ENCODE peak calls at places on chromosomes 6 and 20, in ten cellular contexts. A is stimulated activated CD4-positive, alpha-beta T cell treated with anti-CD3 and anti-CD28 coated beads, TNF-alpha, amount 100 ng/mL, for 24 hours; Z is WTC11; E is islet precursor cell; O is Caki2; T is occipital lobe; V is activated CD4-positive, alpha-beta memory T cell treated with anti-CD3 and anti-CD28 coated beads for 36 hours; J is upper lobe of right lung; M is HT1080; G is C1 segment of cervical spinal cord. C is an unnamed sample.

GRCh38 chr6:90663873-90664272 is 77.0 kb upstream of the MAP3K7 start:
- DNase-seq in T (no peak), J (no peak), V (no peak), O (no peak), G (no peak), E (no peak), A (no peak), Z (no peak), M (peak), C (no peak)

GRCh38 chr6:71567562-71567961 is 279.0 kb downstream of the OGFRL1 start:
- DNase-seq in J (no peak), V (no peak), M (no peak), T (no peak), E (no peak), G (no peak), O (no peak), A (no peak), Z (no peak), C (no peak)

GRCh38 chr6:157830354-157831017 is 7.4 kb downstream of the SNX9 start:
- DNase-seq in A (no peak), O (no peak), T (no peak), G (no peak), E (peak), J (no peak), V (no peak), M (no peak), Z (no peak), C (no peak)

GRCh38 chr20:48202334-48202733 is 417.1 kb upstream of the SULF2 start:
- DNase-seq in V (no peak), O (no peak), M (no peak), J (no peak), T (no peak), Z (no peak), A (no peak), G (no peak), E (no peak), C (no peak)

GRCh38 chr6:121436966-121437756 is 1.7 kb downstream of the GJA1 start:
- DNase-seq in Z (peak), T (no peak), M (no peak), A (peak), E (peak), J (peak), O (peak), G (peak), V (peak), C (no peak)

GRCh38 chr6:94300424-94301144 is 881.2 kb upstream of the EPHA7 start:
- DNase-seq in T (no peak), O (no peak), M (no peak), E (no peak), Z (no peak), A (no peak), J (peak), V (no peak), G (no peak), C (no peak)

GRCh38 chr20:44572551-44573500 is 9.6 kb upstream of the PKIG start:
- DNase-seq in T (peak), Z (no peak), G (peak), O (peak), M (peak), V (no peak), J (no peak), E (peak), A (no peak), C (no peak)

GRCh38 chr6:145749632-145750031 is 14.3 kb upstream of the EPM2A start:
- DNase-seq in Z (no peak), M (peak), G (no peak), E (no peak), V (no peak), A (no peak), J (no peak), T (no peak), O (peak), C (no peak)

GRCh38 chr6:157330831-157331230 is 7.5 kb upstream of the TMEM242 start:
- DNase-seq in E (no peak), T (no peak), V (no peak), M (no peak), J (no peak), O (no peak), G (no peak), Z (no peak), A (no peak), C (no peak)

GRCh38 chr20:19449051-19449450 is 236.6 kb downstream of the SLC24A3 start:
- DNase-seq in G (no peak), V (no peak), A (no peak), Z (no peak), T (no peak), M (no peak), E (peak), O (no peak), J (no peak), C (no peak)

GRCh38 chr20:63854766-63855362 is 6.4 kb upstream of the ABHD16B start:
- DNase-seq in T (no peak), M (no peak), G (no peak), E (peak), O (no peak), V (no peak), A (no peak), J (no peak), Z (no peak), C (no peak)

GRCh38 chr6:152232494-152233151 is 404.5 kb downstream of the SYNE1 start:
- DNase-seq in M (no peak), E (peak), O (no peak), J (no peak), Z (no peak), A (peak), G (no peak), T (no peak), V (peak), C (no peak)

GRCh38 chr20:57428611-57429496 is 37.7 kb downstream of the RBM38 start:
- DNase-seq in A (no peak), T (peak), O (no peak), G (peak), Z (no peak), E (no peak), V (no peak), J (no peak), M (no peak), C (no peak)

GRCh38 chr20:52540489-52540888 is 348.9 kb upstream of the ZFP64 start:
- DNase-seq in V (no peak), G (no peak), T (no peak), E (no peak), Z (no peak), O (no peak), J (no peak), A (no peak), M (no peak), C (no peak)

GRCh38 chr20:22515264-22515663 is 69.1 kb downstream of the FOXA2 start:
- DNase-seq in J (no peak), Z (no peak), G (no peak), E (no peak), M (no peak), V (no peak), O (no peak), T (no peak), A (no peak), C (no peak)

GRCh38 chr20:14312001-14312400 is 25.4 kb downstream of the FLRT3 start:
- DNase-seq in V (no peak), O (no peak), M (no peak), J (no peak), A (no peak), G (no peak), T (no peak), E (no peak), Z (no peak), C (no peak)

GRCh38 chr6:170555305-170555704 is 1.1 kb downstream of the TBP start:
- DNase-seq in Z (no peak), V (no peak), M (no peak), G (no peak), A (no peak), O (no peak), E (no peak), T (no peak), J (no peak), C (no peak)

GRCh38 chr6:91926827-91927226 is 1340.0 kb upstream of the MAP3K7 start:
- DNase-seq in Z (no peak), O (no peak), A (no peak), V (no peak), G (no peak), J (no peak), M (no peak), T (no peak), E (no peak), C (no peak)

GRCh38 chr20:23361108-23361650 is 803 bp upstream of the GZF1 start:
- DNase-seq in O (no peak), V (no peak), Z (no peak), M (no peak), A (no peak), G (no peak), J (no peak), T (no peak), E (no peak), C (no peak)

GRCh38 chr6:28587011-28587745 is 61.5 kb downstream of the GPX5 start:
- DNase-seq in G (no peak), M (peak), O (peak), Z (peak), E (peak), J (peak), A (peak), V (peak), T (peak), C (peak)

GRCh38 chr20:23078994-23079364 is 7.1 kb downstream of the CD93 start:
- DNase-seq in E (no peak), A (no peak), T (no peak), M (no peak), V (no peak), G (no peak), O (no peak), J (no peak), Z (peak), C (no peak)

GRCh38 chr20:53914091-53914860 is 156.1 kb downstream of the BCAS1 start:
- DNase-seq in Z (no peak), V (no peak), M (no peak), T (no peak), J (no peak), E (no peak), G (no peak), A (no peak), O (no peak), C (no peak)

GRCh38 chr6:41185991-41186675 is 14.8 kb downstream of the TREML2 start:
- DNase-seq in Z (no peak), J (no peak), V (no peak), A (no peak), T (no peak), M (no peak), E (no peak), G (no peak), O (no peak), C (no peak)

C was measured in activated T-helper 9 cell treated with anti-CD3 and anti-CD28 coated beads, Interleukin-2, amount 50 U/mL, for 16 hours.